ENCODE peak calls at places on chromosome 22, in nine cellular contexts. R, X, D, I, E, Q, Y, M and N are unnamed samples.

GRCh38 chr22:39520874-39521857 is 804 bp downstream of the ATF4 start:
- DNase-seq in R (peak), X (peak), D (peak), I (peak), E (peak), Q (no peak), Y (peak), M (peak), N (peak)

GRCh38 chr22:45842141-45842831 is 134.7 kb downstream of the WNT7B start:
- DNase-seq in R (no peak), X (no peak), D (no peak), I (no peak), E (no peak), Q (no peak), Y (no peak), M (no peak), N (no peak)

GRCh38 chr22:35308480-35308945 is 8.8 kb downstream of the TOM1 start:
- DNase-seq in R (no peak), X (no peak), D (no peak), I (no peak), E (no peak), Q (no peak), Y (no peak), M (no peak), N (no peak)

GRCh38 chr22:21933413-21933812 is 19.2 kb downstream of the PPM1F start:
- DNase-seq in R (no peak), X (no peak), D (no peak), I (no peak), E (no peak), Q (no peak), Y (no peak), M (no peak), N (no peak)

GRCh38 chr22:17891427-17892167 is 117.3 kb upstream of the BID start:
- DNase-seq in R (peak), X (no peak), D (peak), I (no peak), E (peak), Q (peak), Y (no peak), M (no peak), N (no peak)

GRCh38 chr22:42962295-42963230 is 52.4 kb downstream of the PACSIN2 start:
- DNase-seq in R (peak), X (peak), D (no peak), I (no peak), E (no peak), Q (no peak), Y (peak), M (peak), N (no peak)

GRCh38 chr22:22001664-22002525 is 19.3 kb upstream of the TOP3B start:
- DNase-seq in R (no peak), X (no peak), D (no peak), I (no peak), E (no peak), Q (no peak), Y (no peak), M (no peak), N (no peak)

GRCh38 chr22:42994276-42994916 is 20.6 kb downstream of the PACSIN2 start:
- DNase-seq in R (peak), X (peak), D (no peak), I (no peak), E (no peak), Q (peak), Y (no peak), M (no peak), N (peak)

GRCh38 chr22:10741210-10741609 is 4786.8 kb upstream of the OR11H1 start:
- DNase-seq in R (no peak), X (no peak), D (peak), I (no peak), E (no peak), Q (no peak), Y (no peak), M (no peak), N (peak)

GRCh38 chr22:48393041-48393370 is 1434.7 kb downstream of the BRD1 start:
- DNase-seq in R (no peak), X (no peak), D (no peak), I (no peak), E (no peak), Q (no peak), Y (no peak), M (peak), N (no peak)

GRCh38 chr22:39510529-39511149 is 8.5 kb downstream of the MIEF1 start:
- DNase-seq in R (no peak), X (no peak), D (no peak), I (no peak), E (no peak), Q (no peak), Y (no peak), M (no peak), N (no peak)

GRCh38 chr22:32828150-32828549 is 26.6 kb downstream of the TIMP3 start:
- DNase-seq in R (no peak), X (no peak), D (no peak), I (no peak), E (no peak), Q (no peak), Y (no peak), M (no peak), N (peak)

GRCh38 chr22:26169312-26170111 is at the start of gene SEZ6L:
- DNase-seq in R (no peak), X (no peak), D (peak), I (no peak), E (peak), Q (no peak), Y (no peak), M (peak), N (no peak)

GRCh38 chr22:46866591-46866990 is 104.1 kb downstream of the TBC1D22A start:
- DNase-seq in R (no peak), X (no peak), D (no peak), I (no peak), E (no peak), Q (no peak), Y (no peak), M (no peak), N (no peak)

GRCh38 chr22:21025266-21025665 is 7.1 kb downstream of the SLC7A4 start:
- DNase-seq in R (no peak), X (no peak), D (no peak), I (no peak), E (no peak), Q (no peak), Y (no peak), M (no peak), N (no peak)

GRCh38 chr22:40040927-40041326 is 46.2 kb downstream of the FAM83F start:
- DNase-seq in R (peak), X (no peak), D (no peak), I (peak), E (peak), Q (no peak), Y (no peak), M (no peak), N (no peak)

GRCh38 chr22:45329536-45329936 is 19.8 kb downstream of the FAM118A start:
- DNase-seq in R (no peak), X (no peak), D (peak), I (no peak), E (no peak), Q (no peak), Y (no peak), M (no peak), N (no peak)

GRCh38 chr22:47884200-47884599 is 1121.8 kb downstream of the TBC1D22A start:
- DNase-seq in R (no peak), X (no peak), D (no peak), I (no peak), E (no peak), Q (no peak), Y (peak), M (no peak), N (no peak)

GRCh38 chr22:35227248-35227647 is 30.0 kb upstream of the HMGXB4 start:
- DNase-seq in R (no peak), X (no peak), D (no peak), I (no peak), E (no peak), Q (no peak), Y (no peak), M (no peak), N (no peak)

GRCh38 chr22:21791635-21792625 is 56.3 kb upstream of the YPEL1 start:
- DNase-seq in R (no peak), X (no peak), D (no peak), I (no peak), E (peak), Q (no peak), Y (peak), M (no peak), N (no peak)

GRCh38 chr22:44445731-44446130 is 52.3 kb downstream of the RTL6 start:
- DNase-seq in R (no peak), X (no peak), D (no peak), I (no peak), E (no peak), Q (no peak), Y (no peak), M (no peak), N (peak)

GRCh38 chr22:46538816-46539163 is 1.4 kb upstream of the CELSR1 start:
- DNase-seq in R (no peak), X (no peak), D (no peak), I (no peak), E (no peak), Q (no peak), Y (peak), M (no peak), N (no peak)

GRCh38 chr22:29692327-29692640 is 27.5 kb upstream of the CABP7 start:
- DNase-seq in R (no peak), X (no peak), D (no peak), I (no peak), E (no peak), Q (no peak), Y (no peak), M (no peak), N (no peak)

GRCh38 chr22:25880524-25880923 is 138.5 kb downstream of the MYO18B start:
- DNase-seq in R (no peak), X (no peak), D (no peak), I (no peak), E (no peak), Q (peak), Y (peak), M (no peak), N (no peak)

GRCh38 chr22:19430890-19431541 is 517 bp downstream of the HIRA start:
- DNase-seq in R (peak), X (peak), D (peak), I (no peak), E (peak), Q (peak), Y (peak), M (no peak), N (no peak)

GRCh38 chr22:17698948-17699347 is 60.4 kb downstream of the BCL2L13 start:
- DNase-seq in R (no peak), X (no peak), D (no peak), I (no peak), E (no peak), Q (no peak), Y (no peak), M (no peak), N (no peak)

GRCh38 chr22:45589556-45589955 is 82.1 kb upstream of the ATXN10 start:
- DNase-seq in R (no peak), X (no peak), D (no peak), I (no peak), E (no peak), Q (no peak), Y (no peak), M (no peak), N (no peak)

GRCh38 chr22:19896665-19897355 is 42.1 kb upstream of the GNB1L start:
- DNase-seq in R (no peak), X (no peak), D (peak), I (no peak), E (peak), Q (no peak), Y (no peak), M (no peak), N (no peak)

GRCh38 chr22:19817561-19818263 is 37.0 kb downstream of the GNB1L start:
- DNase-seq in R (no peak), X (peak), D (no peak), I (no peak), E (no peak), Q (no peak), Y (no peak), M (peak), N (peak)

GRCh38 chr22:43289551-43289963 is 53.6 kb downstream of the SCUBE1 start:
- DNase-seq in R (no peak), X (no peak), D (no peak), I (no peak), E (no peak), Q (no peak), Y (no peak), M (no peak), N (no peak)

GRCh38 chr22:42902875-42903510 is 45.9 kb upstream of the ARFGAP3 start:
- DNase-seq in R (peak), X (no peak), D (no peak), I (no peak), E (no peak), Q (no peak), Y (no peak), M (no peak), N (no peak)

GRCh38 chr22:24061124-24061684 is 50.1 kb downstream of the CABIN1 start:
- DNase-seq in R (no peak), X (no peak), D (no peak), I (no peak), E (no peak), Q (no peak), Y (no peak), M (no peak), N (no peak)

GRCh38 chr22:24060375-24060788 is 49.3 kb downstream of the CABIN1 start:
- DNase-seq in R (no peak), X (peak), D (no peak), I (no peak), E (no peak), Q (no peak), Y (peak), M (no peak), N (no peak)

GRCh38 chr22:24063361-24063760 is 52.3 kb downstream of the CABIN1 start:
- DNase-seq in R (no peak), X (no peak), D (no peak), I (no peak), E (no peak), Q (no peak), Y (no peak), M (no peak), N (no peak)

GRCh38 chr22:24059121-24059520 is 48.0 kb downstream of the CABIN1 start:
- DNase-seq in R (no peak), X (no peak), D (no peak), I (no peak), E (no peak), Q (no peak), Y (no peak), M (no peak), N (no peak)

GRCh38 chr22:24059793-24060192 is 48.7 kb downstream of the CABIN1 start:
- DNase-seq in R (no peak), X (no peak), D (no peak), I (no peak), E (no peak), Q (no peak), Y (no peak), M (no peak), N (no peak)
- H3K27ac ChIP-seq in R (no peak), X (peak), D (peak), I (no peak), E (no peak), Q (no peak), Y (no peak), M (peak), N (peak)

DNA sequence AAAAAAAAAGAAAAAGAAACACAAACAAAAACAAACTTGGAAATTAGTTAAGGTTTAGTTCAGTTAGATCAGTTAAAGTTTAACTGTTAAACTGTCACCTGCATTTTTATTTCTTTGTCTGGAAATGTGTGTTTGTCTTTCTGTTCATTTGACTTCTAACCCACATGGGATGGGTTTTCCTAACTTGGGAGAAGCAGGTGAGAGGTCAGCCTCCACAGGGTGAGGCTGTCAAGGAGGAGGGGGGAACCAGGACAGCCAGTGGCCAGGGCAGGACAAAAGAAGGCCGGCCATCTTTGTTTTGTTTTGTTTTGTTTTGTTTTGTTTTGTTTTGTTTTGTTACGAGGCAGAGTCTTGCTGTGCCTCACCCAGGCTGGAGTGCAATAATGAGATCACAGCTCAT is 13.4 kb upstream of the GCAT start:
- DNase-seq in R (no peak), X (no peak), D (no peak), I (no peak), E (no peak), Q (no peak), Y (no peak), M (no peak), N (no peak)
- TF ChIP-seq EP300 in R (no peak), X (no peak), D (no peak), I (no peak), E (no peak), Q (no peak), Y (no peak), M (no peak), N (no peak)

DNA sequence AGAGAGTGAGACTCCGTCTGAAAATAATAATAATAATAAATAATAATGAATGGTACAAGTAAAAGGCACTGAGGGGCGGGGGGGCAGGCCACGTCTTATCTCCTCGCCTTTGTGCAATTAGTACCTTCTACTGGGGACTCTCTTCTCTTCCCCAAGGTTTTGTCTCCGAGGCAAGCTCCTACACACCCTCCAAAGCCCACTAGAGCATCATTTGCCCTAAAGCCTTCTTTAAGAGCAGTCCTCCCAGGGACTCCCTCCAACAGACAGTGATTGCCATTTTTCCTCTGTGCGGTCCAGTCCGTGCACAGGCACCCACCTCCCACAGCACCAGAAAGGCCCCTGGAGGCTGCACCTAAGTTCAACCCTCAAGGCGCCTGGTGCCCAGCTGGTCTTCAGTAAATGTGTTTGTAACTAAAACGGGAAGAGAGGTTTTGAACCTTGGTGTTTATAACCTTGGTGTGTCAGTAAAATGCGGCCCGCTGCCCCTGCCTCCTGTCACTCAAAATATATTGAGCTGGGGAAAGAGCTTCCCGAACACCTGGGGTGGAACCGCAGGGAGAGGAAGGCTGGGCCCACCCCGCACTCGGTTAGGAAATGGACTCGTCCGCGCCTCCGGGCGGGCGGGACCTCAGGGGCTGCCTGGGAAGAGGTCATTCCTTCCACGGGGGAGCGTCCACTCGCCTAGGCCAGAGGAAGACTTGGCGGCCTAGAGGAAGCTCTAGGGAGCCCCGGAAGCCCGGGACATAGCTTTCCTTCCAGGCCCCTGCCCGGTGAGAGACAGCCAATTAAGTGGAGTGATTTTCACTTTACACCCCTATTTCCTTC is 4.7 kb upstream of the KDELR3 start:
- DNase-seq in R (no peak), X (no peak), D (no peak), I (no peak), E (peak), Q (peak), Y (no peak), M (no peak), N (peak)
- H3K27ac ChIP-seq in R (no peak), X (no peak), D (no peak), I (no peak), E (no peak), Q (no peak), Y (no peak), M (no peak), N (no peak)

GRCh38 chr22:36733271-36733670 is 29.7 kb upstream of the CACNG2 start:
- DNase-seq in R (no peak), X (peak), D (no peak), I (no peak), E (no peak), Q (no peak), Y (no peak), M (peak), N (no peak)
- TF ChIP-seq EP300 in R (no peak), X (no peak), D (no peak), I (no peak), E (no peak), Q (no peak), Y (no peak), M (no peak), N (no peak)

DNA sequence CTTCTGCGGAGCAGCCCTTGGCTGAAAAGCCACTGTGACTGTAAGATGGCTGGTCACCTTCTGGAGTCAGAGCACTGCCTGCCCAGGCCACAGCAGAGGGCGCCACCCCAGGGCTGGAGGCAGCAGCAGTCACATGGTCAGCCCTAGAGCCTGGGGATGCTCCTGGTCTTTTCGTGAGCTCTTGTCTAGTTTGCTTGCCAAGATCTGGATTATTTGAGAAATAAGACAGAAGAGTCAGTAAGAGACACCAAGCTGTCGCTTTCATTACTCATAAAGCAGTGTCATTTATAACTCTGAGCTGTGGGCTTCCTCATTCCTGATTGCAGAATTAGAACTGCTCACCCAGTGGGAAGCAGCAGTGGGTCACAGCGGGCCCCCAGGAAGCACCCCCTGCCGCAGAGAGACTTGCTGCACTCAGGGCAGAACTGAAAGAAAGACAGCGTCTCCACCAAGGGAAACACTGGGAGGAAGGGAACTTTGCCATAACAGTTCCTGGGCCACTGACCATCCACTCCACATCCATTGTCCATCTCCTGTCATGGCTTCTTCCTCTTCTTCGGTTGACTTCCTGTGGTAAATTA is 56.7 kb downstream of the PPP6R2 start:
- DNase-seq in R (peak), X (peak), D (peak), I (no peak), E (peak), Q (peak), Y (peak), M (no peak), N (peak)
- H3K27ac ChIP-seq in R (peak), X (peak), D (peak), I (peak), E (no peak), Q (peak), Y (peak), M (peak), N (peak)

DNA sequence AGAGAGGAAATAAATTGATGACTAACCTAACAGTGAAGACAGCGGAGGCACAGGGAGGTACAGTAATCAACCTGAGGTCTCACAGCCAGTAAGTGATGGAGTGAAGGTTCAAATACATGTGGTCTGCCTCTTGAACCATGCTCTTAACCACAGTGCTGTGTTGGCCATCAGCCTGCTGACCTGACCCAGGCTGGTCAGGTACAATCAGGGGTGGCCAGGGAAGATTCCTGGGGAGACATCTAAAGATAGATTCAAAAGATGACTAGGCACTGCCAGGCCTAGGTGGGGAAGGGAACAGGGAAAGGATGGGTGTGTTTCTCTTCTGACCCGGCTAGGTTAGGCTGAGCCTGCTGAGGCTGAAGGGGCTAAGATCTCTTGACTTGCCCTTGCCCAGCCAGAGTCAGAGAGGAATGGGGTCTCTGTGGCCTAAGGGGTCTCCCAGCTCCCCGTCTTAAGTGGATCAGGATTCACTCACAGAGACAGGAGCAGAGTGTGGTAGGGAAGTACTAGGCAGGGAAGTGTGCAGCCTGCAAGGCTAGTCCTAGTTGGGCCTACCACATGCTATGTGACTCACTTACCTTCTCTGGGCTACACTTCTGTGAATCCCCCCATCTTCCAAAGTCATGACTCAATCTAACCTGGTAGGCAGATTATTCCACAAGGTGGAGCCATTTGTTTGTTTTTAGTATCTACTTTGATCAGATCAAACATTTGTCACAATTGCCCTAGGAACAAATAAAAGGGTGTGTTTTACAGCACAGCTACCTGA is 10.4 kb upstream of the SREBF2 start:
- DNase-seq in R (no peak), X (no peak), D (peak), I (no peak), E (peak), Q (peak), Y (peak), M (no peak), N (no peak)
- TF ChIP-seq EP300 in R (no peak), X (no peak), D (no peak), I (no peak), E (no peak), Q (no peak), Y (no peak), M (no peak), N (no peak)